ENCODE peak calls at places on chromosomes 11 and 22, in seven cellular contexts. O is fibroblast of lung, V is stomach, M is upper lobe of right lung, B is progenitor cell of endocrine pancreas, R is MCF 10A, A is choroid plexus epithelial cell. Q is an unnamed sample.

GRCh38 chr22:27997538-27997937 is 78.5 kb upstream of the PITPNB start:
- DNase-seq in M (peak), B (no peak), R (no peak), A (no peak), V (no peak), O (no peak), Q (peak)

GRCh38 chr11:58434217-58434616 is 6.3 kb upstream of the OR5B2 start:
- DNase-seq in O (no peak), V (no peak), A (no peak), M (no peak), R (no peak), B (no peak), Q (no peak)

GRCh38 chr11:121106812-121107211 is 5.8 kb downstream of the TECTA start:
- DNase-seq in B (no peak), M (no peak), O (no peak), A (no peak), R (no peak), V (no peak), Q (no peak)

GRCh38 chr11:779120-779954 is 2.0 kb upstream of the GATD1 start:
- DNase-seq in V (no peak), R (no peak), A (no peak), B (no peak), O (no peak), M (peak), Q (no peak)

GRCh38 chr11:116175707-116176106 is 597.1 kb downstream of the BUD13 start:
- DNase-seq in B (no peak), O (no peak), M (no peak), V (no peak), A (no peak), R (no peak), Q (no peak)

GRCh38 chr11:47216141-47216798 is 1.5 kb downstream of the DDB2 start:
- DNase-seq in O (peak), V (peak), B (no peak), M (no peak), A (peak), R (peak), Q (no peak)

GRCh38 chr11:109929308-109929707 is 163.9 kb upstream of the ZC3H12C start:
- DNase-seq in A (no peak), O (no peak), R (no peak), B (no peak), M (no peak), V (no peak), Q (no peak)

GRCh38 chr11:11946878-11947277 is 61.5 kb downstream of the DKK3 start:
- DNase-seq in V (no peak), M (no peak), B (no peak), A (no peak), O (peak), R (no peak), Q (no peak)

GRCh38 chr11:17273668-17274321 is 2.7 kb upstream of the NUCB2 start:
- DNase-seq in B (no peak), R (no peak), O (no peak), M (no peak), V (no peak), A (no peak), Q (no peak)

GRCh38 chr11:18721576-18722292 is 4.3 kb downstream of the IGSF22 start:
- DNase-seq in A (peak), R (peak), M (no peak), V (peak), B (peak), O (peak), Q (peak)

GRCh38 chr11:67538823-67539505 is 15.7 kb upstream of the CABP2 start:
- DNase-seq in V (no peak), B (no peak), R (no peak), M (no peak), A (no peak), O (no peak), Q (no peak)

GRCh38 chr22:36659762-36660509 is 43.6 kb downstream of the CACNG2 start:
- DNase-seq in R (peak), A (peak), O (peak), V (peak), M (peak), B (no peak), Q (peak)

GRCh38 chr22:44131989-44132685 is 48.6 kb upstream of the PARVG start:
- DNase-seq in B (no peak), O (no peak), V (no peak), M (peak), R (no peak), A (no peak), Q (peak)

GRCh38 chr22:39242809-39243442 is 1.9 kb downstream of the PDGFB start:
- DNase-seq in B (peak), O (no peak), R (no peak), V (peak), M (no peak), A (no peak), Q (no peak)

GRCh38 chr11:21137813-21138212 is 468.4 kb downstream of the NELL1 start:
- DNase-seq in B (no peak), A (no peak), O (no peak), V (no peak), R (no peak), M (no peak), Q (no peak)

GRCh38 chr11:21144556-21144955 is 475.2 kb downstream of the NELL1 start:
- DNase-seq in B (no peak), V (no peak), A (no peak), M (no peak), R (no peak), O (no peak), Q (no peak)

DNA sequence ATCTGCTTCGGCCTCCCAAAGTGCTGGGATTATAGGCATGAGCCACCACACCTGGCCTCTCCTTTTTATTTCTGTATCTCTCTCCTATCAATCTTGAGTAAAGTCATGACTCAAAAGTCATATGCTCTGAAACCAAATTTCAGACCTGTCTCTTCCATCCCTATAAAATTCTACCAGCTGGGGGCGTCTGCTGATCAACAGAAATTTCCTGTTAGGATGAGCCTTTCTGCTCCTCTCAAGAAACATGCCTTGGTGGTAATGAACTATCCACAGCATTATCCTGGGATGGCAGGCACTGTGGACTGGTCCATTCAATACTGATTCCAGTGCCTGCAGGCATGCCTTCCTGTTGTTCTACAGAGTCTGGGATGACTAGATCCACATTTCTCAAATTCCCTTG is 472.6 kb downstream of the NELL1 start:
- DNase-seq in V (no peak), M (no peak), R (no peak), O (no peak), B (no peak), A (no peak), Q (no peak)
- TF ChIP-seq CTCF in V (no peak), M (no peak), R (no peak), O (no peak), B (peak), A (no peak), Q (no peak)

GRCh38 chr11:22583963-22584492 is 41.6 kb downstream of the FANCF start:
- DNase-seq in V (no peak), O (no peak), M (no peak), R (no peak), B (no peak), A (no peak), Q (no peak)
- TF ChIP-seq CTCF in V (no peak), O (no peak), M (no peak), R (no peak), B (no peak), A (no peak), Q (no peak)

GRCh38 chr11:69361466-69361865 is 67.5 kb downstream of the MYEOV start:
- DNase-seq in M (no peak), A (no peak), O (no peak), V (peak), R (no peak), B (peak), Q (no peak)

GRCh38 chr11:69361048-69361447 is 67.1 kb downstream of the MYEOV start:
- DNase-seq in B (no peak), V (no peak), O (no peak), M (no peak), R (no peak), A (no peak), Q (peak)

GRCh38 chr11:69359735-69360470 is 65.9 kb downstream of the MYEOV start:
- DNase-seq in R (peak), V (no peak), A (peak), M (no peak), O (peak), B (no peak), Q (peak)

GRCh38 chr11:69360606-69361005 is 66.7 kb downstream of the MYEOV start:
- DNase-seq in R (no peak), V (peak), O (no peak), A (no peak), M (no peak), B (peak), Q (peak)

DNA sequence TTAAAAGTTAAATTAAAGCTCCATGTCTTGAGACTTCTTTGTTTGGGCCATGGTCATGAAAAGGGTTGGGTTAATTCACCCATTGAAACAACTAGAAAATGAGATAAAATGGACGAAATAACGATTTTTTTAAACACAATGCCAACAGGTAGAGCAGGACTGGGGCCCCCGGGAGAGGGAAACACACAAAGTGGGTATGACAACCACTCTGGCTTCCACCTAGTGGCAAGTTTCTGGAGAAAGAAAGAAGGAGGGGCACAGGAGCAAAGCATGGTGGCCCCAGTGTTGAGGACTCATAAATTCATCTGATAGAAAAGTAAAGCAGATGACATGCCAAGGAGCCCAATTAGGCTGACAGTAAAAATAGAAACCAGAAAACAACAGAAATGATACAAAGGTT is 68.4 kb downstream of the MYEOV start:
- DNase-seq in B (peak), V (peak), O (no peak), M (no peak), A (no peak), R (no peak), Q (peak)
- TF ChIP-seq CTCF in B (no peak), V (no peak), O (no peak), M (no peak), A (peak), R (no peak), Q (peak)

DNA sequence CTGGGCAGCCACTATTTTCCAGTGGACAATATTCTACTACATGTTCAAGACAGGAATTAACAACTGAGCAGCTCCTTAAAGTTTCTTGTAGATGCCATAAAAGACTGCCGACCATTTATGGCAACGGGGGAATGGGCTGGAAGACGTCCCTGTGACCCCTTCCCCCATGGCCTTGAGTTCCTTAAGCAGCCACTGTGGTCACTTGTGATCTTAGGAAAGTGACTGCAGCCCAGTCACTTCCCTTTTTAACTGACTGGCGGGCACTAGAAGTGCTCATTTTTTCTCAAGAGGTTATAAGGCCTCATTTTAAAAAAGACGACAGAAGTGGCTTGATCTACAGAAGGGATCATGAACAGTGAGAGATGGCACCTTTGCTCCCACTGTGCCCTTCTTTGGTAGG is 153.2 kb upstream of the NARS2 start:
- DNase-seq in R (no peak), O (no peak), M (no peak), V (no peak), A (no peak), B (no peak), Q (no peak)
- TF ChIP-seq CTCF in R (no peak), O (no peak), M (no peak), V (no peak), A (no peak), B (no peak), Q (no peak)

DNA sequence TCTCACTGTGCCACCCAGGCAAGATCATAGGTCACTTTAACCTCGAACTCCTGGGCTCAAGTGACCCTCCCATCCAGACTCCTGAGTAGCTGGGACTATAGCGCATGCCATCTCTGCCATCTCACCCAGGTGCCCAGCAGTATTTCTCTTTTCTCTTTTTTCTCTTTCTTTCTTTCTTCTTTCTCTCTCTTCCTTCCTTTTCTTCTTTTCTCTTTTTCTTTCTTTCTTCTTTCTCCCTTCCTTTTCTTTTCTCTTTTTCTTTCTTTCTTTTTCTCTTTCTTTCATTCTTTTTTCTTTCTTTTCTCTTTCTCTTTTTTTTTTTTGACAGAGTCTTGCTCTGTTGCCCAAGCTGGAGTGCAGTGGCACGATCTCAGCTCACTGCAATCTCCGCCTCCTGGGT is 13.5 kb downstream of the RFPL1 start:
- DNase-seq in V (no peak), O (no peak), M (no peak), R (no peak), B (no peak), A (no peak), Q (no peak)
- TF ChIP-seq CTCF in V (no peak), O (no peak), M (no peak), R (no peak), B (no peak), A (no peak), Q (no peak)

GRCh38 chr22:49403102-49403501 is 424.6 kb downstream of the BRD1 start:
- DNase-seq in R (no peak), B (no peak), M (no peak), V (peak), O (no peak), A (no peak), Q (peak)

GRCh38 chr22:49405590-49405989 is 422.1 kb downstream of the BRD1 start:
- DNase-seq in O (no peak), B (no peak), R (no peak), A (no peak), V (peak), M (no peak), Q (no peak)

GRCh38 chr22:49406047-49406650 is 421.5 kb downstream of the BRD1 start:
- DNase-seq in M (no peak), B (no peak), O (no peak), A (no peak), R (no peak), V (peak), Q (no peak)

GRCh38 chr22:49404020-49404419 is 423.7 kb downstream of the BRD1 start:
- DNase-seq in V (peak), R (no peak), A (no peak), M (no peak), O (no peak), B (no peak), Q (peak)

GRCh38 chr22:49404576-49405199 is 423.0 kb downstream of the BRD1 start:
- DNase-seq in A (no peak), R (no peak), V (peak), B (no peak), M (no peak), O (no peak), Q (peak)
- TF ChIP-seq CTCF in A (no peak), R (no peak), V (no peak), B (no peak), M (no peak), O (no peak), Q (no peak)

DNA sequence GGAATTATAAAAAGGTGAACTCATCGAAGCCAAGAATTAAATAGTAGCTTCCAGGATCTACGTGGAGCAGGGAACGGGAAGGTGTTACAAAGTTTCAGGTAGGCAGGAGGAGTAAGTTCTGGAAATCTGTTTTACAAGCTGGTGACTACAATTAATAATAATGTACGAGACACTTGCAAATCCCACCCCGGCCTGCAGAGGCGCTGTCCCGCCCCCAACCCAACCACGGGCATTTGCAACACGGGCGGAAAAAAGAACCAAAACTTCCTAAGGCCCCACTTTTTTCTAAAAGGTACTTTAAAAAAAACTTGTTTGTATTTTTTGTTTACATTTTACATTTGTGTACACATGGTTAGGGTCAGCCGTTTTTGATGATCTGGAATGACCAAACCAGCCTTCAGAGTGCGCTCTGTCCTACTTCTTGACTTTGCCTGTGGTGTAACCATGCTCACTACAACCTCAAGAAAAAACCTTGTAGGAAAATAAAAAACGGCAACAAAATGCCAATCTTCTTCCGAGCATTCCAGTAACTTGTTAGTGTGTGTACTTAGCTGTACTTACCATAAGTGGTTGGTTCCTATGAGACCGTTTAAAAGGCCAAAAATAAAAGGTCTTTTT is 449.6 kb upstream of the B3GAT1 start:
- DNase-seq in O (no peak), A (no peak), B (no peak), V (no peak), R (no peak), M (no peak), Q (no peak)
- TF ChIP-seq CTCF in O (no peak), A (peak), B (peak), V (no peak), R (no peak), M (peak), Q (peak)

GRCh38 chr11:61974766-61975631 is 7.6 kb upstream of the FTH1 start:
- DNase-seq in V (peak), O (peak), B (no peak), R (peak), M (peak), A (no peak), Q (no peak)

GRCh38 chr11:61975638-61976419 is 8.4 kb upstream of the FTH1 start:
- DNase-seq in R (no peak), O (no peak), V (no peak), M (peak), B (no peak), A (no peak), Q (no peak)

GRCh38 chr11:61972796-61973602 is 5.6 kb upstream of the FTH1 start:
- DNase-seq in R (peak), A (no peak), B (no peak), O (no peak), V (no peak), M (peak), Q (no peak)

GRCh38 chr11:61972112-61972795 is 4.8 kb upstream of the FTH1 start:
- DNase-seq in O (peak), M (peak), A (peak), R (no peak), V (no peak), B (no peak), Q (no peak)

DNA sequence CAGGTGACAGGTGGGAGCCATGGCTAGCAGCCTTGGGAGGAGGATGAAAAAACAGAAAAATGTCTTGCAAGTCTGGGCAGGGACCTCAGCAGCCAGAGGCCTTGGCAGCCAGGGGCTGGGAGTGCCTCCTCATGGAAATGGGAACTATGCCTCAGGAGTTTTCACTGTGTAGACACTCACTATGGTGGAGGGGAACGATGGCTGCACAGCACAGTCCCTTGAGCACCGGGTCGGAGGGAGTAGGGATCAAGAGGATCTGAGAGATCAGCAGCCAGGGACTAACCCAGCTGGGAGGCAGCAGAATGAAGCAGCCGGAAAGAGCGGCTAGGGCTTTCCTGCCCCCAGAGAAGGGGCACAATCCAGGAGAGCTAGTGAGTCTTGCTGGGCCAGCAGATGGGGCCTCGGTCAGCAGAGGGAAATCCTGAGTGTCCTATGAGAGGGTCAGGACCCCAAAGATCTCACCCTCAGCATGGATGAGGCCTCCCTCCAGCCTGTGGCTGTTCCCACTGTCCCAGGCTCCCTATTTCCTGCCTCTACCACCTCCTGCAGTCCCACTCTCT is 6.2 kb upstream of the FTH1 start:
- DNase-seq in V (no peak), O (no peak), B (no peak), R (peak), A (no peak), M (peak), Q (no peak)
- TF ChIP-seq CTCF in V (no peak), O (no peak), B (no peak), R (no peak), A (peak), M (no peak), Q (no peak)

DNA sequence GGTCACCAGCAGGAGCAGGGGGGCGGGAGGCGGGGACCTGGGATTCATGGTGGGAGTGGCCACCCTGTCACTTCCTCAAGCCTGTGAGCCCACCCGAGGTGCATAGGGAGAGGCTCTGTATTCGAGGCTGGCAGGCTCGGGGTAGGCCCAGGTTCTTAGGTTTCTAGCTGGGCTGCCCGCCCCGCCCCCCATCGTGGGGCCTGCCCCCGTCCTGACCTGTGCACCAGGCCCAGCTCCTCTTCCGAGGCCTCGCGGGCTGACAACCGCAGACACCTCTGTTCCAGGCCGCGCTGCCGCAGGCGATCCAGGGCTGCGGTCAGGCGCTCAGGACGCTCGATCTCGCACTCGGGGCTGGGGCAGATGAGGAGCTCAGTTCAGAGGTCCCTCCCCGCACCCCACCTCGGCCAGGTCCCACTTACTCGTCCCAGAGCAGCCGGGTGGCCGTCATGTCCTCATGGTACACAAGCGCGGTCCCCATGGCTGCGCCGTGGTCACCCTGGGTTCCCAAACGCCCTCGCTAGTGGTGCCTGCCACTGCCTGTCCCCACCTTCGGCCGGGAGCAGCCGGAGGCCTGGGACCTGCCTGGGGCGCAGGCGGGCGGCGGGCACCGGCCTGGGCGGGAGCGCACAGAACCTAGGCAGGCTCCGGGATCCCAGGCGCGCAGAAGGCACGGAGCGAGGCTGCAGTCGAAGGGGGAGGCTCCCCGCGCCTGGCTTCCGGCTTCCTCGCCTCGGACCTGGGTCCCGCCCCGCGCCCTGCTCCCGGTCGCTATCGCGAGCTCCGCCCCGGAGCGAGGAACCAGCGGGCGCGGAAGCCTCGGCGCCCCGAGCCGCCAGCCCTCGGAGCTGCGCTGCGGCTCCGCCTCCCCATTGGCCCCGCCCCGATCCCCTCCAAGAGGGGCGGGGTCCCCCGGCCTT is at the start of gene HDAC10:
- DNase-seq in V (peak), O (peak), R (peak), M (peak), B (peak), A (peak), Q (no peak)
- TF ChIP-seq CTCF in V (no peak), O (no peak), R (no peak), M (no peak), B (no peak), A (no peak), Q (no peak)